ENCODE peak calls at places on chromosomes 1 and 21, in ten cellular contexts. P is heart right ventricle, I is AG09309, H is tibial artery, V is uterus, Z is RWPE2, W is AG04450, G is dorsolateral prefrontal cortex, J is GM13977, S is lower lobe of right lung. T is an unnamed sample.

GRCh38 chr21:35585878-35586277 is 474.4 kb downstream of the SETD4 start:
- DNase-seq in P (no peak), I (no peak), H (no peak), V (no peak), Z (no peak), W (no peak), G (no peak), J (no peak), S (no peak), T (no peak)

GRCh38 chr21:15293251-15293650 is 228.5 kb upstream of the NRIP1 start:
- DNase-seq in P (no peak), I (no peak), H (no peak), V (no peak), Z (no peak), W (peak; percentile 74), G (no peak), J (no peak), S (no peak), T (peak; percentile 27)

GRCh38 chr1:215599418-215599817 is 32.3 kb downstream of the KCTD3 start:
- DNase-seq in P (no peak), I (no peak), H (no peak), V (no peak), Z (no peak), W (no peak), G (no peak), J (no peak), S (no peak), T (no peak)

GRCh38 chr1:29286194-29286767 is 50.0 kb downstream of the PTPRU start:
- DNase-seq in P (no peak), I (no peak), H (no peak), V (no peak), Z (no peak), W (no peak), G (no peak), J (no peak), S (no peak), T (no peak)

GRCh38 chr1:159172599-159173291 is 1.3 kb downstream of the CADM3 start:
- DNase-seq in P (no peak), I (no peak), H (peak; percentile 32), V (no peak), Z (no peak), W (no peak), G (peak; percentile 40), J (peak; percentile 15), S (no peak), T (no peak)

GRCh38 chr1:238469146-238469601 is 578.5 kb upstream of the ZP4 start:
- DNase-seq in P (no peak), I (no peak), H (no peak), V (no peak), Z (no peak), W (no peak), G (no peak), J (no peak), S (no peak), T (no peak)

GRCh38 chr1:12634156-12634555 is 9.7 kb upstream of the AADACL4 start:
- DNase-seq in P (no peak), I (no peak), H (no peak), V (no peak), Z (no peak), W (no peak), G (no peak), J (no peak), S (no peak), T (no peak)

GRCh38 chr1:206002160-206002559 is 1.0 kb downstream of the RAB7B start:
- DNase-seq in P (no peak), I (no peak), H (no peak), V (no peak), Z (no peak), W (no peak), G (no peak), J (no peak), S (no peak), T (no peak)

GRCh38 chr1:231431665-231432415 is 9.8 kb upstream of the EGLN1 start:
- DNase-seq in P (no peak), I (no peak), H (no peak), V (no peak), Z (no peak), W (no peak), G (no peak), J (no peak), S (no peak), T (no peak)

GRCh38 chr1:17539526-17540254 is at the start of gene ARHGEF10L:
- DNase-seq in P (peak; percentile 22), I (no peak), H (no peak), V (peak; percentile 44), Z (no peak), W (no peak), G (no peak), J (peak; percentile 57), S (no peak), T (no peak)

GRCh38 chr1:233672732-233673131 is 58.8 kb downstream of the KCNK1 start:
- DNase-seq in P (no peak), I (no peak), H (no peak), V (no peak), Z (no peak), W (no peak), G (no peak), J (no peak), S (no peak), T (peak; percentile 36)

GRCh38 chr1:233673146-233673946 is 59.4 kb downstream of the KCNK1 start:
- DNase-seq in P (no peak), I (no peak), H (no peak), V (no peak), Z (no peak), W (no peak), G (no peak), J (no peak), S (no peak), T (peak; percentile 33)

GRCh38 chr1:233675893-233676292 is 62.0 kb downstream of the KCNK1 start:
- DNase-seq in P (no peak), I (no peak), H (no peak), V (no peak), Z (no peak), W (no peak), G (no peak), J (peak; percentile 20), S (no peak), T (no peak)

GRCh38 chr1:233675394-233675793 is 61.5 kb downstream of the KCNK1 start:
- DNase-seq in P (no peak), I (no peak), H (no peak), V (no peak), Z (no peak), W (no peak), G (no peak), J (no peak), S (no peak), T (no peak)

GRCh38 chr1:233673947-233674431 is 60.1 kb downstream of the KCNK1 start:
- DNase-seq in P (no peak), I (no peak), H (no peak), V (no peak), Z (no peak), W (no peak), G (no peak), J (no peak), S (no peak), T (peak; percentile 50)
- TF ChIP-seq CTCF in P (no peak), I (no peak), H (no peak), V (no peak), Z (no peak), W (no peak), G (no peak), J (no peak), S (no peak), T (no peak)

GRCh38 chr1:27569088-27569459 is 34.9 kb downstream of the AHDC1 start:
- DNase-seq in P (no peak), I (no peak), H (peak; percentile 55), V (no peak), Z (no peak), W (no peak), G (no peak), J (no peak), S (no peak), T (no peak)

GRCh38 chr1:27569506-27570382 is 34.2 kb downstream of the AHDC1 start:
- DNase-seq in P (no peak), I (no peak), H (no peak), V (no peak), Z (no peak), W (no peak), G (no peak), J (no peak), S (no peak), T (no peak)

GRCh38 chr1:27567931-27568246 is 36.1 kb downstream of the AHDC1 start:
- DNase-seq in P (no peak), I (no peak), H (no peak), V (no peak), Z (no peak), W (no peak), G (no peak), J (no peak), S (no peak), T (no peak)

GRCh38 chr1:27567183-27567526 is 36.8 kb downstream of the AHDC1 start:
- DNase-seq in P (no peak), I (no peak), H (no peak), V (peak; percentile 33), Z (no peak), W (no peak), G (no peak), J (no peak), S (no peak), T (no peak)

DNA sequence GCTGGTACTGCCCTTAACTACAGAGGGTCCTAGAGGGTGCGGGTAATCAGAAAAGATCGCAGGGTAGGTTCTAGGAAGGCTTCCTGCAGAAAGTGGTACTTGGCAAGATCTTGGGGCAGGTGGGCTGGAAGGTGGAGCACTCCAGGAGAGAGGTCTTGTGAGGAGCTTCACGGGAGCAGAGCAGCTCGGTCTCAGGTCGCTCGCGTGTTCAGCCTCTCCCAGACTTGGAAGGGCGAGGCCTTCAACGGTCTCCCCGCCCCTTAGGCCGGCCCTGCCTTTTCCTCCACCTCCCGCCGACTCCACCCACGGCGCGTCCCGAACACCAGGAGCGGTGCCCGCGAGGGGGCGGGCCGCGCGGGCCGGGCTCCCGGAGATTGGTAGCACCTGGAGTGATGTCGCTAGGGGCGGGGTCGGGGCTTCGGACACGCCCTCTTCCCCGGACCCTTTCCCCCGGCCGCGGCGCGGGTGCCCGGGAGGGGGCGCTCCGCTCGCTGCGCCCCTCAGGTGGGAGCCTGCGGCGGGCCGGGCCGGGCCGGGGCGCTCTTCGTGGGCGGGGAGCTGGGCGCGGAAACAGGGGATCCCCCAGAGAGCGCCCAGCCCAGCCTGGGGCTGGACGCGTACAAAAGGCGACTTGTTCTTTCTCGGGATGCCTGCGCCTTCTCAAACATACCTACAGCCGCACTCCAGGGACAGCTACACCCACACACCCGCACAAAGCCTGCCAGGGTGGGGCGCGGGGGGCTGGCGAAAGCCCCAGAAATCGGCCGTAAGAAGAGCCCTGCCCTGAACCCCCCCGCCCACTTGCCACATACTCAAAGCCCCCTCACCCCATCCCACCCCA is 35.5 kb downstream of the AHDC1 start:
- DNase-seq in P (peak; percentile 94), I (no peak), H (peak; percentile 96), V (peak; percentile 98), Z (peak; percentile 97), W (peak; percentile 46), G (peak; percentile 55), J (peak; percentile 99), S (peak; percentile 97), T (peak; percentile 96)
- TF ChIP-seq CTCF in P (peak; percentile 87), I (peak; percentile 38), H (peak; percentile 70), V (peak; percentile 82), Z (peak; percentile 90), W (peak; percentile 36), G (peak; percentile 67), J (peak; percentile 79), S (peak; percentile 68), T (peak; percentile 79)

GRCh38 chr1:94169126-94169525 is 48.2 kb upstream of the ABCA4 start:
- DNase-seq in P (no peak), I (no peak), H (no peak), V (no peak), Z (no peak), W (no peak), G (no peak), J (no peak), S (no peak), T (no peak)
- TF ChIP-seq CTCF in P (no peak), I (no peak), H (no peak), V (no peak), Z (no peak), W (no peak), G (no peak), J (no peak), S (no peak), T (no peak)

GRCh38 chr1:143717434-143717833 is 254.4 kb downstream of the FAM72C start:
- DNase-seq in P (no peak), I (no peak), H (no peak), V (no peak), Z (no peak), W (no peak), G (no peak), J (no peak), S (no peak), T (no peak)
- TF ChIP-seq CTCF in P (no peak), I (no peak), H (no peak), V (no peak), Z (no peak), W (no peak), G (no peak), J (no peak), S (no peak), T (no peak)

T was measured in Calu3.